ENCODE peak calls at places on chromosomes 7 and 10, in four cellular contexts. One of them, this sample, is unnamed.

GRCh38 chr10:133141963-133142350 is 18.1 kb upstream of the KNDC1 start:
- DNase-seq in K562: no peak
- DNase-seq in WTC11: no peak
- DNase-seq in SK-N-SH: no peak
- DNase-seq in this sample: no peak

GRCh38 chr7:73739387-73739767 is 775 bp upstream of the ABHD11 start:
- DNase-seq in K562: no peak
- DNase-seq in WTC11: no peak
- DNase-seq in SK-N-SH: no peak
- DNase-seq in this sample: no peak

GRCh38 chr10:97759157-97759980 is 12.4 kb downstream of the SFRP5 start:
- DNase-seq in K562: peak; percentile 60
- DNase-seq in WTC11: peak; percentile 90
- DNase-seq in SK-N-SH: peak; percentile 94
- DNase-seq in this sample: no peak

GRCh38 chr10:44902838-44903545 is 8.1 kb upstream of the TMEM72 start:
- DNase-seq in K562: no peak
- DNase-seq in WTC11: no peak
- DNase-seq in SK-N-SH: no peak
- DNase-seq in this sample: no peak

GRCh38 chr7:26662646-26663045 is 201.7 kb downstream of the SKAP2 start:
- DNase-seq in K562: no peak
- DNase-seq in WTC11: no peak
- DNase-seq in SK-N-SH: no peak
- DNase-seq in this sample: no peak

GRCh38 chr10:4650572-4650971 is 175.4 kb upstream of the AKR1E2 start:
- DNase-seq in K562: no peak
- DNase-seq in WTC11: no peak
- DNase-seq in SK-N-SH: no peak
- DNase-seq in this sample: no peak

GRCh38 chr7:28688651-28689050 is 269.5 kb downstream of the TRIL start:
- DNase-seq in K562: no peak
- DNase-seq in WTC11: no peak
- DNase-seq in SK-N-SH: no peak
- DNase-seq in this sample: no peak

GRCh38 chr7:142384508-142384922 is 126.7 kb upstream of the PRSS58 start:
- DNase-seq in K562: no peak
- DNase-seq in WTC11: no peak
- DNase-seq in SK-N-SH: no peak
- DNase-seq in this sample: no peak

GRCh38 chr7:93944673-93945072 is 23.1 kb downstream of the GNG11 start:
- DNase-seq in K562: no peak
- DNase-seq in WTC11: no peak
- DNase-seq in SK-N-SH: peak; percentile 52
- DNase-seq in this sample: no peak

GRCh38 chr7:103857435-103857834 is 132.0 kb downstream of the RELN start:
- DNase-seq in K562: no peak
- DNase-seq in WTC11: peak; percentile 21
- DNase-seq in SK-N-SH: peak; percentile 8
- DNase-seq in this sample: no peak

GRCh38 chr7:49099587-49100326 is 175.4 kb downstream of the CDC14C start:
- DNase-seq in K562: no peak
- DNase-seq in WTC11: no peak
- DNase-seq in SK-N-SH: no peak
- DNase-seq in this sample: no peak

GRCh38 chr7:49091519-49091918 is 167.2 kb downstream of the CDC14C start:
- DNase-seq in K562: no peak
- DNase-seq in WTC11: no peak
- DNase-seq in SK-N-SH: no peak
- DNase-seq in this sample: no peak

GRCh38 chr7:49093218-49093617 is 168.9 kb downstream of the CDC14C start:
- DNase-seq in K562: no peak
- DNase-seq in WTC11: no peak
- DNase-seq in SK-N-SH: no peak
- DNase-seq in this sample: no peak

GRCh38 chr7:49091089-49091488 is 166.7 kb downstream of the CDC14C start:
- DNase-seq in K562: no peak
- DNase-seq in WTC11: no peak
- DNase-seq in SK-N-SH: no peak
- DNase-seq in this sample: no peak

GRCh38 chr7:49094866-49095265 is 170.5 kb downstream of the CDC14C start:
- DNase-seq in K562: no peak
- DNase-seq in WTC11: no peak
- DNase-seq in SK-N-SH: no peak
- DNase-seq in this sample: no peak
- TF ChIP-seq USF1 in K562: no peak
- TF ChIP-seq USF1 in WTC11: no peak
- TF ChIP-seq USF1 in SK-N-SH: no peak
- TF ChIP-seq USF1 in this sample: no peak

GRCh38 chr7:50141131-50141530 is 48.1 kb upstream of the ZPBP start:
- DNase-seq in K562: no peak
- DNase-seq in WTC11: no peak
- DNase-seq in SK-N-SH: no peak
- DNase-seq in this sample: no peak

GRCh38 chr7:50145801-50146338 is 52.8 kb upstream of the ZPBP start:
- DNase-seq in K562: no peak
- DNase-seq in WTC11: no peak
- DNase-seq in SK-N-SH: no peak
- DNase-seq in this sample: peak; percentile 63

GRCh38 chr7:50142421-50143113 is 49.5 kb upstream of the ZPBP start:
- DNase-seq in K562: peak; percentile 23
- DNase-seq in WTC11: no peak
- DNase-seq in SK-N-SH: no peak
- DNase-seq in this sample: peak; percentile 24

GRCh38 chr7:50141854-50142253 is 48.8 kb upstream of the ZPBP start:
- DNase-seq in K562: no peak
- DNase-seq in WTC11: no peak
- DNase-seq in SK-N-SH: no peak
- DNase-seq in this sample: no peak

DNA sequence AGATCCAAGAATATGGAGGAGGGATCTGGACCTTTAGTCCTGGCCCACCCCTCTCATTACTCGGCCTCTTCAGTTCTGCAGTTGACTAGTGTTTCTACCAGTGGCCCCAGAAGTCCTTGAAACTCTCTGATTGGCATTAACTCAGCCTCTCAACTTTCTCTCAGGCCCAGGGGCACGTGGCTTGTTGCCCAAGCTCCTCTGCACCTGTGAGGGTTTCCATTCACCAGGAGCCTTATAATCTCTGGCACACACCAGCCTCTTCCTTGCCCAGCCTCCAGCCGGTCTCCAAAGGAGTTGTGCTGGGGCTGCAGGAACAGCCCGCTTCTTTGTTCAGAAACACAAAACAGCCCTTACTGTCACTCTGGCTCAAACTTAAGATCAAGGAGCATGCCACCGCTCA is 47.6 kb upstream of the ZPBP start:
- DNase-seq in K562: no peak
- DNase-seq in WTC11: no peak
- DNase-seq in SK-N-SH: no peak
- DNase-seq in this sample: no peak
- TF ChIP-seq USF1 in K562: no peak
- TF ChIP-seq USF1 in WTC11: no peak
- TF ChIP-seq USF1 in SK-N-SH: no peak
- TF ChIP-seq USF1 in this sample: no peak

GRCh38 chr10:22656056-22656455 is 58.3 kb downstream of the PIP4K2A start:
- DNase-seq in K562: no peak
- DNase-seq in WTC11: no peak
- DNase-seq in SK-N-SH: no peak
- DNase-seq in this sample: no peak
- TF ChIP-seq USF1 in K562: no peak
- TF ChIP-seq USF1 in WTC11: no peak
- TF ChIP-seq USF1 in SK-N-SH: no peak
- TF ChIP-seq USF1 in this sample: no peak

GRCh38 chr7:69412331-69413146 is 185.7 kb upstream of the AUTS2 start:
- DNase-seq in K562: no peak
- DNase-seq in WTC11: no peak
- DNase-seq in SK-N-SH: peak; percentile 66
- DNase-seq in this sample: no peak
- TF ChIP-seq USF1 in K562: peak; percentile 48
- TF ChIP-seq USF1 in WTC11: no peak
- TF ChIP-seq USF1 in SK-N-SH: peak; percentile 65
- TF ChIP-seq USF1 in this sample: peak; percentile 15

GRCh38 chr7:140521426-140521825 is 42.1 kb upstream of the MKRN1 start:
- DNase-seq in K562: no peak
- DNase-seq in WTC11: no peak
- DNase-seq in SK-N-SH: no peak
- DNase-seq in this sample: no peak
- TF ChIP-seq USF1 in K562: no peak
- TF ChIP-seq USF1 in WTC11: no peak
- TF ChIP-seq USF1 in SK-N-SH: no peak
- TF ChIP-seq USF1 in this sample: no peak

DNA sequence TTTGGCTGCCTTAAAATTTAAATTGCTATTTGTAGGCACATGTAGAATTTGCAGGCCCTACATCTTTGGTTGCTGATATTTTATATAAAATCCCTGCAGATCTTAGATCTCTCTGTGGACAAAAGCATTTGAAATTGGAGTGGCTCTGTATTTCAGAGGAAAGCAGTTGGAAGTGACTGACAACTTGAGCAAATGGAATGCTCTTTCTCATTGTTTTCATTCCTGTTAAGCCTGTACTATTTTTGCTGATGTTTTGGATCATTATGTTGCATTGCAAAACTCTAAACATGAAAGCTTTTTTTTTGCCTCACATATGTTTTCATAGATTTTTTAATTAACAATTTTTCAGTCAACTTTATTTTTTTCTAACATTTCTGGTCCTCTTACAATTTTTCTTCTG is 251.2 kb upstream of the MDFIC start:
- DNase-seq in K562: no peak
- DNase-seq in WTC11: no peak
- DNase-seq in SK-N-SH: no peak
- DNase-seq in this sample: no peak
- TF ChIP-seq USF1 in K562: no peak
- TF ChIP-seq USF1 in WTC11: no peak
- TF ChIP-seq USF1 in SK-N-SH: no peak
- TF ChIP-seq USF1 in this sample: no peak

GRCh38 chr10:101938316-101939272 is 95.0 kb upstream of the KCNIP2 start:
- DNase-seq in K562: no peak
- DNase-seq in WTC11: no peak
- DNase-seq in SK-N-SH: no peak
- DNase-seq in this sample: no peak
- TF ChIP-seq USF1 in K562: no peak
- TF ChIP-seq USF1 in WTC11: no peak
- TF ChIP-seq USF1 in SK-N-SH: no peak
- TF ChIP-seq USF1 in this sample: no peak

GRCh38 chr7:82699773-82700186 is 256.2 kb upstream of the CACNA2D1 start:
- DNase-seq in K562: no peak
- DNase-seq in WTC11: no peak
- DNase-seq in SK-N-SH: no peak
- DNase-seq in this sample: no peak
- TF ChIP-seq USF1 in K562: no peak
- TF ChIP-seq USF1 in WTC11: no peak
- TF ChIP-seq USF1 in SK-N-SH: no peak
- TF ChIP-seq USF1 in this sample: no peak

GRCh38 chr10:77925410-77925794 is 1.2 kb downstream of the DLG5 start:
- DNase-seq in K562: no peak
- DNase-seq in WTC11: no peak
- DNase-seq in SK-N-SH: peak; percentile 69
- DNase-seq in this sample: no peak
- TF ChIP-seq USF1 in K562: no peak
- TF ChIP-seq USF1 in WTC11: no peak
- TF ChIP-seq USF1 in SK-N-SH: no peak
- TF ChIP-seq USF1 in this sample: no peak

This sample was measured in GM12878.